ENCODE peak calls at places on chromosomes 2 and 18, in nine cellular contexts. C, A, V, K, W, D, Y, I and F are unnamed samples.

GRCh38 chr2:18987021-18987420 is 371.4 kb downstream of the OSR1 start:
- DNase-seq in C (no peak), A (no peak), V (no peak), K (no peak), W (no peak), D (no peak), Y (no peak), I (no peak), F (no peak)

GRCh38 chr18:48790226-48790863 is 160.4 kb downstream of the SMAD7 start:
- DNase-seq in C (peak; percentile 79), A (no peak), V (peak; percentile 29), K (no peak), W (peak; percentile 91), D (peak; percentile 84), Y (no peak), I (peak; percentile 82), F (no peak)

GRCh38 chr2:86315084-86315483 is 22.3 kb downstream of the REEP1 start:
- DNase-seq in C (no peak), A (no peak), V (no peak), K (no peak), W (no peak), D (peak; percentile 25), Y (no peak), I (no peak), F (no peak)

GRCh38 chr2:66700181-66700686 is 265.3 kb downstream of the MEIS1 start:
- DNase-seq in C (no peak), A (no peak), V (no peak), K (no peak), W (no peak), D (no peak), Y (no peak), I (no peak), F (no peak)

GRCh38 chr18:63237911-63238710 is 81.5 kb downstream of the BCL2 start:
- DNase-seq in C (no peak), A (no peak), V (peak; percentile 44), K (no peak), W (no peak), D (no peak), Y (peak; percentile 37), I (peak; percentile 64), F (peak; percentile 78)

GRCh38 chr2:3913252-3913651 is 209.9 kb downstream of the DCDC2C start:
- DNase-seq in C (no peak), A (no peak), V (no peak), K (no peak), W (no peak), D (no peak), Y (no peak), I (no peak), F (no peak)

GRCh38 chr18:69397096-69397495 is 3.6 kb upstream of the DOK6 start:
- DNase-seq in C (no peak), A (no peak), V (no peak), K (no peak), W (no peak), D (no peak), Y (no peak), I (no peak), F (no peak)

GRCh38 chr2:216516730-216517350 is 18.2 kb downstream of the RPL37A start:
- DNase-seq in C (no peak), A (no peak), V (no peak), K (no peak), W (no peak), D (no peak), Y (peak; percentile 62), I (no peak), F (no peak)

GRCh38 chr2:95026471-95027368 is 1.2 kb downstream of the MAL start:
- DNase-seq in C (no peak), A (peak; percentile 23), V (no peak), K (no peak), W (no peak), D (no peak), Y (no peak), I (peak; percentile 16), F (no peak)

GRCh38 chr2:132815522-132815921 is 145.5 kb upstream of the LYPD1 start:
- DNase-seq in C (no peak), A (no peak), V (no peak), K (no peak), W (no peak), D (no peak), Y (no peak), I (no peak), F (no peak)

GRCh38 chr2:30656079-30656478 is 151.2 kb downstream of the CAPN13 start:
- DNase-seq in C (no peak), A (no peak), V (no peak), K (no peak), W (no peak), D (no peak), Y (no peak), I (no peak), F (peak; percentile 56)

GRCh38 chr18:44916429-44917183 is 235.9 kb downstream of the SETBP1 start:
- DNase-seq in C (no peak), A (no peak), V (no peak), K (no peak), W (no peak), D (no peak), Y (no peak), I (no peak), F (no peak)

DNA sequence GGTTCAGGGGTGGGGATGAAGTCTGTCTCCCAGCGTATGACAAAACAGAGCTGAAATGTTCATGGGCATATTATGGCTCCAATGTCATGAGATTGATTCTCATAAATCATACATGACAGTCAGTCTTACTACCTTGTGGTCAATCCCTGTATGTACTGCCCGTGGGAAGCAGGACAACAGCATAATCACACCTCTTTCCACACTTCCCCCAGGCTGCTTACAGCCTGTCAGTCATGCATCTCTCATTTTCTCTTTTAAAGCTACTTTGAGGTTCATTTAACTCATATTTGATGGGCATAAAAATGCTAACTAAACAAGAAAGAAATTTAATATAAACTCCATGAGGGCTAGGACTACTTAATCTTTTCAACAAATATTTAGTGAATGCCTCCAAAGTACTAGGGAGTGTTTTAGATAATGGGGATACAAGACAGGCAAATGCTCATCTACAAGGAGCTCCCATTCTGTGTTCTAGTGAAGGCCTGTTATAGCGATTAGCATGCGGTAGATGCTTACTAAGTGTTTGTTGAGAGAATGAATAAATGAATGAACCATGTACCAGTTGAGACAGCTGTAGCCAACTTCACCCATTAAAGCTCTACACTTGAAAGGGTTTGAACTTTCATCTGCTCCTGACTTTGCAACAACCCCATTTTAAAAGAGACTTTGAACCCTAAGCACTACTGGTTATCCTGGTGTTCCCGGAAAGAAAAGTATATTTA is 89.1 kb downstream of the ALPK2 start:
- DNase-seq in C (no peak), A (no peak), V (no peak), K (no peak), W (no peak), D (no peak), Y (no peak), I (no peak), F (no peak)
- H3K4me1 ChIP-seq in C (no peaks in the 10 kb centered on the region), A (peaks cover 16% of the 10 kb centered on the region), V (peaks cover 21% of the 10 kb centered on the region), K (peaks cover 21% of the 10 kb centered on the region), W (no peaks in the 10 kb centered on the region), D (peaks cover 52% of the 10 kb centered on the region), Y (peaks cover 62% of the 10 kb centered on the region), I (peaks cover 47% of the 10 kb centered on the region), F (peaks cover 3% of the 10 kb centered on the region)

GRCh38 chr2:222776792-222777191 is 84.0 kb upstream of the ACSL3 start:
- DNase-seq in C (no peak), A (no peak), V (peak; percentile 27), K (no peak), W (no peak), D (no peak), Y (no peak), I (no peak), F (no peak)

GRCh38 chr2:222769446-222769845 is 91.4 kb upstream of the ACSL3 start:
- DNase-seq in C (no peak), A (no peak), V (no peak), K (no peak), W (no peak), D (no peak), Y (no peak), I (no peak), F (no peak)

GRCh38 chr2:222774941-222775340 is 85.9 kb upstream of the ACSL3 start:
- DNase-seq in C (no peak), A (no peak), V (no peak), K (no peak), W (no peak), D (no peak), Y (no peak), I (no peak), F (no peak)

GRCh38 chr2:222769941-222770340 is 90.9 kb upstream of the ACSL3 start:
- DNase-seq in C (no peak), A (no peak), V (no peak), K (no peak), W (no peak), D (no peak), Y (no peak), I (no peak), F (no peak)

DNA sequence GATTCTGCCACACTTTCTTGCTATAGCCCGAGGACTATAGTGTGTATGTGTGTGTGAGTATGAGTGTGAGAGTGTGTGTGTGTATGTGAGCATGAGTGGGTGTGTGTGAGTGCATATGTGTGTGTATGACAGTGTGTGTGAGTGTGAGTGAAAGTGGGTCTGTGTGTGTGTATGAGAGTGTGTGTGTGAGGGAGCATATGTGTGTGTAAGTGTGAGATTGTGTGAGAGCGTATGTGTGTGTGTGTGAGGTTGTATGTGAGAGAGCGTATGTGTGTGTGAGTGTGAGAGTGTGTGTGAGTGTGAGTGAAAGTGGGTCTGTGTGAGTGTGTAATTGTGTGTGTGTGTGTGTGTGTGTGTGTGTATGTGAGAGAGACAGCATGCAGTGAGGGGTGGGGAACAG is 89.0 kb upstream of the ACSL3 start:
- DNase-seq in C (no peak), A (no peak), V (no peak), K (no peak), W (no peak), D (no peak), Y (no peak), I (no peak), F (no peak)
- H3K4me3 ChIP-seq in C (no peak overlapping the region), A (no peak overlapping the region), V (no peak overlapping the region), K (no peak overlapping the region), W (no peak overlapping the region), D (no peak overlapping the region), Y (no peak overlapping the region), I (no peak overlapping the region), F (no peak overlapping the region)

DNA sequence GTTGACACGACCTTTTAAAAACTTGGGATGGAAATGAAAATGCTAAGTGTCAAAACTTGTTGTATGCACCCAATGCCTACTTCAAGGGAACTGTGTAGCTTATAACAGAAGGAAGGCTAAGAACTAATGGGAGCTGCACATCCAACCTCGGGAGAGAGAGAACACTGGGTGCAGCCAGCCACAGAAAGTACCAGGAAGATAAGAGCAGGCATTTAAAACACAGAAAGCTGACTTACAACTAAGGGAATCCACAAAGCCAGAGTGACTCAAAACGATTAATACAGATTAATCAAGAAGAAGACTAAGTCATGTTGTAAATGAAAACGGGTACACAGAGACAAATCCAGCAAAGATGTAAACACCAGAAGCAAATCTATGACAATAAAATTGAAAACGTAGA is 113.4 kb downstream of the HDAC4 start:
- DNase-seq in C (no peak), A (no peak), V (no peak), K (no peak), W (no peak), D (no peak), Y (no peak), I (no peak), F (no peak)
- H3K4me1 ChIP-seq in C (peaks cover 47% of the 10 kb centered on the region), A (peaks cover 69% of the 10 kb centered on the region), V (peaks cover 27% of the 10 kb centered on the region), K (peaks cover 70% of the 10 kb centered on the region), W (peaks cover 58% of the 10 kb centered on the region), D (peaks cover 94% of the 10 kb centered on the region), Y (peaks cover 30% of the 10 kb centered on the region), I (peaks cover 96% of the 10 kb centered on the region), F (peaks cover 18% of the 10 kb centered on the region)

DNA sequence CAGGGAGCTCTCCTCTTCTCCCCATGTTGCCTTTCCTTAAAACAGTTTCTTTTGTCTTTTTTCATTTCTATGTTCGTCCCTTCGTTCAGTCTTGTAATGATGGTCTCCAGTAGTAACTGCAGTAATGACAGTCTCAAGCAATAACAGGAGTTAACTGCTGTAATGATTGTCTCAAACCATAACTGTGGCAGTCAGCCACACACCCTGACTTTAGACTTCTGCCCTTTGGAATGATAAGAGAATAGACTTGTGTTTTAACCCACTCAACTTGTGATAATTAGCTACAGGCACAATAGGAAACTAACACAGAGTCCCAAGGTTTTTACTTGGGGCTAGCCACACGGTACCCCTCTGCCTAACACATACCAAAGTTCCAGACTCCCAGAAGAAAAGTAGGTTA is 12.1 kb downstream of the TMEM131 start:
- DNase-seq in C (no peak), A (no peak), V (no peak), K (no peak), W (no peak), D (no peak), Y (no peak), I (no peak), F (no peak)
- H3K4me3 ChIP-seq in C (no peak overlapping the region), A (no peak overlapping the region), V (no peak overlapping the region), K (no peak overlapping the region), W (no peak overlapping the region), D (no peak overlapping the region), Y (no peak overlapping the region), I (no peak overlapping the region), F (no peak overlapping the region)